ENCODE peak calls at places on chromosome 15, in seven cellular contexts. G is thoracic aorta; X is AG08396; U is WTC11; S is activated T-cell treated with anti-CD3 and anti-CD28 coated beads, Interleukin-2, amount 50 U/mL, for 72 hours; A is posterior cingulate gyrus; V is heart left ventricle. L is an unnamed sample.

GRCh38 chr15:69225355-69226027 is 65.1 kb downstream of the GLCE start:
- DNase-seq in G (no peak), X (peak), U (no peak), S (no peak), A (no peak), V (no peak), L (no peak)

GRCh38 chr15:91922701-91923279 is 69.3 kb downstream of the SLCO3A1 start:
- DNase-seq in G (no peak), X (no peak), U (no peak), S (no peak), A (no peak), V (no peak), L (no peak)

GRCh38 chr15:81531971-81532370 is 158.0 kb upstream of the TMC3 start:
- DNase-seq in G (no peak), X (no peak), U (no peak), S (no peak), A (no peak), V (no peak), L (no peak)

GRCh38 chr15:41233367-41233771 is 2.3 kb downstream of the CHP1 start:
- DNase-seq in G (no peak), X (peak), U (no peak), S (no peak), A (no peak), V (no peak), L (no peak)

GRCh38 chr15:60546764-60547163 is 67.8 kb upstream of the ICE2 start:
- DNase-seq in G (no peak), X (no peak), U (no peak), S (peak), A (no peak), V (no peak), L (no peak)

GRCh38 chr15:69679623-69680228 is 227.1 kb downstream of the RPLP1 start:
- DNase-seq in G (no peak), X (no peak), U (no peak), S (peak), A (no peak), V (no peak), L (no peak)

GRCh38 chr15:57485869-57486268 is 105.8 kb upstream of the MYZAP start:
- DNase-seq in G (peak), X (peak), U (peak), S (no peak), A (no peak), V (no peak), L (no peak)

GRCh38 chr15:99168601-99169580 is 64.0 kb downstream of the SYNM start:
- DNase-seq in G (no peak), X (no peak), U (no peak), S (no peak), A (no peak), V (no peak), L (no peak)

GRCh38 chr15:25345943-25346342 is 92.9 kb downstream of the UBE3A start:
- DNase-seq in G (peak), X (peak), U (peak), S (no peak), A (peak), V (peak), L (peak)

GRCh38 chr15:61835476-61836106 is 224.7 kb downstream of the VPS13C start:
- DNase-seq in G (no peak), X (peak), U (peak), S (peak), A (peak), V (peak), L (peak)

GRCh38 chr15:63402498-63403253 is 21.0 kb upstream of the CA12 start:
- DNase-seq in G (no peak), X (peak), U (no peak), S (no peak), A (no peak), V (no peak), L (peak)

GRCh38 chr15:67178569-67179210 is 75.8 kb downstream of the AAGAB start:
- DNase-seq in G (no peak), X (peak), U (no peak), S (no peak), A (no peak), V (no peak), L (no peak)

GRCh38 chr15:43187544-43188155 is 2.4 kb downstream of the CCNDBP1 start:
- DNase-seq in G (no peak), X (peak), U (no peak), S (no peak), A (no peak), V (no peak), L (peak)

GRCh38 chr15:73319460-73320245 is 49.1 kb downstream of the HCN4 start:
- DNase-seq in G (no peak), X (no peak), U (no peak), S (no peak), A (no peak), V (no peak), L (no peak)

L was measured in cerebellum.